ENCODE peak calls at places on chromosomes 13 and 19, in five cellular contexts. P is right lobe of liver; J is stimulated activated CD4-positive, alpha-beta T cell treated with anti-CD3 and anti-CD28 coated beads, TNF-alpha, amount 100 ng/mL, for 24 hours; N is non-pigmented ciliary epithelial cell; E is Calu3. H is an unnamed sample.

GRCh38 chr13:79581870-79582315 is 100.9 kb downstream of the NDFIP2 start:
- DNase-seq in P (no peak), J (no peak), N (no peak), E (no peak), H (no peak)

GRCh38 chr19:50835103-50835784 is 1.9 kb upstream of the KLK15 start:
- DNase-seq in P (no peak), J (no peak), N (no peak), E (no peak), H (no peak)

GRCh38 chr19:4635763-4636135 is 3.6 kb upstream of the TNFAIP8L1 start:
- DNase-seq in P (no peak), J (no peak), N (no peak), E (no peak), H (no peak)

GRCh38 chr19:50490991-50491472 is 14.4 kb upstream of the GARIN5A start:
- DNase-seq in P (peak), J (no peak), N (no peak), E (no peak), H (no peak)

GRCh38 chr19:58372311-58373133 is 8.3 kb downstream of the ZNF837 start:
- DNase-seq in P (no peak), J (no peak), N (no peak), E (no peak), H (no peak)

GRCh38 chr19:16888629-16889371 is at the start of gene F2RL3:
- DNase-seq in P (no peak), J (no peak), N (no peak), E (no peak), H (no peak)

GRCh38 chr13:110944121-110944967 is 29.5 kb upstream of the ANKRD10 start:
- DNase-seq in P (no peak), J (no peak), N (no peak), E (peak), H (no peak)

GRCh38 chr19:38023245-38023644 is 116.2 kb downstream of the SIPA1L3 start:
- DNase-seq in P (no peak), J (no peak), N (no peak), E (no peak), H (no peak)

GRCh38 chr13:111911754-111912452 is 155.0 kb upstream of the SOX1 start:
- DNase-seq in P (no peak), J (no peak), N (no peak), E (no peak), H (no peak)

GRCh38 chr13:71374471-71375041 is 492.4 kb downstream of the DACH1 start:
- DNase-seq in P (no peak), J (no peak), N (no peak), E (no peak), H (no peak)

H was measured in stimulated activated effector memory CD8-positive, alpha-beta T cell treated with anti-CD3 and anti-CD28 coated beads, Interleukin-12 subunit alpha, Interleukin-12 subunit beta, amount 100 ng/mL, for 72 hours.